ENCODE peak calls at places on chromosomes 16 and 17, in six cellular contexts. M is heart left ventricle, Z is lower lobe of right lung, L is aorta, W is small intestine, T is spleen. D is an unnamed sample. For H3K4me1 and H3K9me3, the result is how much of the 10 kb centered on the place peaks cover.

GRCh38 chr16:31061813-31062440 is 12.1 kb downstream of the ZNF668 start:
- DNase-seq in M (no peak), Z (peak), L (no peak), W (no peak), T (no peak), D (no peak)

GRCh38 chr17:21129023-21129681 is 2.4 kb downstream of the DHRS7B start:
- DNase-seq in M (peak), Z (no peak), L (no peak), W (peak), T (no peak), D (peak)

GRCh38 chr16:19139436-19140091 is 25.8 kb downstream of the ITPRIPL2 start:
- DNase-seq in M (no peak), Z (no peak), L (no peak), W (no peak), T (no peak), D (no peak)

GRCh38 chr17:50353600-50354195 is 7.8 kb downstream of the XYLT2 start:
- DNase-seq in M (no peak), Z (no peak), L (peak), W (no peak), T (no peak), D (no peak)

GRCh38 chr17:37450090-37450489 is 39.6 kb upstream of the DUSP14 start:
- DNase-seq in M (no peak), Z (no peak), L (no peak), W (no peak), T (no peak), D (no peak)

GRCh38 chr16:53782148-53782547 is 78.2 kb downstream of the FTO start:
- DNase-seq in M (no peak), Z (no peak), L (no peak), W (no peak), T (no peak), D (no peak)

GRCh38 chr17:55758171-55758570 is 7.3 kb downstream of the PCTP start:
- DNase-seq in M (no peak), Z (no peak), L (no peak), W (no peak), T (no peak), D (no peak)

GRCh38 chr16:89847056-89847929 is 19.0 kb downstream of the SPIRE2 start:
- DNase-seq in M (no peak), Z (no peak), L (no peak), W (peak), T (no peak), D (peak)

GRCh38 chr16:66878067-66878466 is 2.2 kb upstream of the PDP2 start:
- DNase-seq in M (no peak), Z (no peak), L (peak), W (no peak), T (no peak), D (no peak)

GRCh38 chr16:600781-601180 is 10.9 kb downstream of the RAB40C start:
- DNase-seq in M (peak), Z (no peak), L (no peak), W (peak), T (no peak), D (no peak)

GRCh38 chr17:64037802-64038201 is 17.4 kb upstream of the ICAM2 start:
- DNase-seq in M (no peak), Z (no peak), L (no peak), W (peak), T (no peak), D (no peak)

GRCh38 chr17:63547083-63547523 is 3.2 kb upstream of the DCAF7 start:
- DNase-seq in M (no peak), Z (no peak), L (no peak), W (no peak), T (no peak), D (no peak)

GRCh38 chr16:8330761-8331160 is 259.6 kb downstream of the TMEM114 start:
- DNase-seq in M (no peak), Z (no peak), L (no peak), W (no peak), T (no peak), D (no peak)

GRCh38 chr16:89422527-89422904 is 67.8 kb downstream of the ANKRD11 start:
- DNase-seq in M (no peak), Z (no peak), L (peak), W (no peak), T (no peak), D (peak)

GRCh38 chr17:32483451-32484019 is 3.3 kb upstream of the CDK5R1 start:
- DNase-seq in M (peak), Z (peak), L (peak), W (peak), T (peak), D (peak)

GRCh38 chr17:2406903-2407790 is 6.3 kb upstream of the MNT start:
- DNase-seq in M (peak), Z (peak), L (peak), W (peak), T (no peak), D (peak)

GRCh38 chr17:62857526-62857925 is 49.4 kb upstream of the MARCHF10 start:
- DNase-seq in M (no peak), Z (no peak), L (no peak), W (no peak), T (no peak), D (no peak)

GRCh38 chr16:84351630-84352029 is 16.7 kb upstream of the ATP2C2 start:
- DNase-seq in M (no peak), Z (no peak), L (peak), W (peak), T (no peak), D (peak)

GRCh38 chr16:31265329-31266245 is 5.8 kb downstream of the ITGAM start:
- DNase-seq in M (no peak), Z (no peak), L (peak), W (no peak), T (peak), D (peak)

GRCh38 chr17:57767561-57767960 is 22.5 kb upstream of the CCDC182 start:
- DNase-seq in M (no peak), Z (no peak), L (no peak), W (no peak), T (no peak), D (no peak)

GRCh38 chr17:64728041-64728695 is 66.1 kb upstream of the SMURF2 start:
- DNase-seq in M (no peak), Z (no peak), L (peak), W (no peak), T (no peak), D (no peak)

GRCh38 chr17:37430051-37430591 is 23.4 kb downstream of the TADA2A start:
- DNase-seq in M (no peak), Z (no peak), L (no peak), W (no peak), T (no peak), D (no peak)

GRCh38 chr16:49620158-49620867 is 235.6 kb downstream of the ZNF423 start:
- DNase-seq in M (peak), Z (no peak), L (peak), W (no peak), T (peak), D (peak)

GRCh38 chr17:35127751-35128514 is 6.5 kb downstream of the FNDC8 start:
- DNase-seq in M (peak), Z (no peak), L (no peak), W (no peak), T (no peak), D (no peak)

GRCh38 chr17:64554028-64554637 is 47.4 kb downstream of the CEP95 start:
- DNase-seq in M (no peak), Z (no peak), L (no peak), W (peak), T (no peak), D (no peak)

GRCh38 chr16:3838600-3839401 is 41.7 kb downstream of the CREBBP start:
- DNase-seq in M (no peak), Z (no peak), L (no peak), W (no peak), T (no peak), D (no peak)
- H3K4me1 ChIP-seq in M (under half), Z (under half), L (under half), W (under half), T (half or more), D (under half)

GRCh38 chr16:55566432-55567175 is at the start of gene CAPNS2:
- DNase-seq in M (no peak), Z (peak), L (no peak), W (no peak), T (no peak), D (no peak)

GRCh38 chr16:55568151-55568693 is 1.7 kb downstream of the CAPNS2 start:
- DNase-seq in M (no peak), Z (no peak), L (no peak), W (no peak), T (no peak), D (no peak)

GRCh38 chr16:55570159-55570558 is 3.7 kb downstream of the CAPNS2 start:
- DNase-seq in M (no peak), Z (no peak), L (no peak), W (no peak), T (no peak), D (no peak)

GRCh38 chr16:55569025-55569424 is 2.5 kb downstream of the CAPNS2 start:
- DNase-seq in M (no peak), Z (no peak), L (no peak), W (no peak), T (no peak), D (no peak)

DNA sequence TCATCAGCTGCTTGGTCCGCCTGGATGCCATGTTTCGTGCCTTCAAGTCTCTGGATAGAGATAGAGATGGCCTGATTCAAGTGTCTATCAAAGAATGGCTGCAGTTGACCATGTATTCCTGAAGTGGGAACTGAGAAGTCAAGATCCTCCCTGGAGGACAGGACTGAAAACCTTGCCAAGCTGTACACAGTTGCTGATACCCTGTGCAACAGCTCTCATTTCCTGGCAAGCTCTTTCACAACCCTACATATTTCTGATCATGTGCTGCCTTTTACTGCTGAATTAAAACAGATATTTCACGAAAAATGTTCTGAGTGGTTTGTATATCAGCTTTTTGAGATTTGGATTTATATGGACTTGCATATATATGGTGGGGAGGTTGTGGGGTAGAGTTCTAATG is 898 bp downstream of the CAPNS2 start:
- DNase-seq in M (no peak), Z (no peak), L (no peak), W (no peak), T (no peak), D (no peak)
- H3K9me3 ChIP-seq in M (under half), Z (under half), L (under half), W (under half), T (under half), D (under half)

DNA sequence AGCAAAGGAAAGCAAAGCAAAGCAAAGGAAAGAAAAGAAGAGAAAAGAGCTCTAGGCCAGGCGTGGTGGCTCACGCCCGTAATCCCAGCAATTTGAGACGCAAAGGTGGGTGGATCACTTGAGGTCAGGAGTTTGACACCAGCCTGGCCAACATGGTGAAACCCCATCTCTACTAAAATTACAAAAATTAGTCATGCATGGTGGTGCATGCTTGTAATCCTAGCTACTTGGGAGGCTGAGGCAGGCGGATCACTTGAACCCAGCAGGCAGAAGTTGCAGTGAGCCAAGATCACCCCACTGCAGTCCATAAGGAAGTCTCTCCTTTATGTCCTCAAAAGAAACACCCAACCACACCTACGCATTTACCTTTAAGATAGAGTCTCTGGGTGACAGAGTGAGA is 70.1 kb downstream of the ADAMTS18 start:
- DNase-seq in M (no peak), Z (no peak), L (no peak), W (no peak), T (no peak), D (no peak)
- H3K4me3 ChIP-seq in M (no peak), Z (no peak), L (no peak), W (no peak), T (no peak), D (no peak)

GRCh38 chr17:75693500-75694481 is 26.7 kb downstream of the SAP30BP start:
- DNase-seq in M (peak), Z (peak), L (peak), W (peak), T (peak), D (no peak)
- H3K4me1 ChIP-seq in M (under half), Z (half or more), L (under half), W (under half), T (half or more), D (under half)

GRCh38 chr16:35506018-35506897 is 2046.8 kb downstream of the TP53TG3F start:
- DNase-seq in M (no peak), Z (no peak), L (no peak), W (no peak), T (no peak), D (no peak)

GRCh38 chr16:35510701-35511100 is 2051.3 kb downstream of the TP53TG3F start:
- DNase-seq in M (no peak), Z (no peak), L (no peak), W (no peak), T (no peak), D (no peak)

GRCh38 chr16:35506898-35507194 is 2047.4 kb downstream of the TP53TG3F start:
- DNase-seq in M (no peak), Z (no peak), L (no peak), W (no peak), T (no peak), D (no peak)
- H3K9me3 ChIP-seq in M (under half), Z (under half), L (under half), W (under half), T (under half), D (half or more)

GRCh38 chr16:80466024-80466986 is 74.5 kb upstream of the DYNLRB2 start:
- DNase-seq in M (peak), Z (peak), L (peak), W (peak), T (peak), D (peak)
- H3K4me3 ChIP-seq in M (no peak), Z (no peak), L (no peak), W (no peak), T (no peak), D (no peak)

DNA sequence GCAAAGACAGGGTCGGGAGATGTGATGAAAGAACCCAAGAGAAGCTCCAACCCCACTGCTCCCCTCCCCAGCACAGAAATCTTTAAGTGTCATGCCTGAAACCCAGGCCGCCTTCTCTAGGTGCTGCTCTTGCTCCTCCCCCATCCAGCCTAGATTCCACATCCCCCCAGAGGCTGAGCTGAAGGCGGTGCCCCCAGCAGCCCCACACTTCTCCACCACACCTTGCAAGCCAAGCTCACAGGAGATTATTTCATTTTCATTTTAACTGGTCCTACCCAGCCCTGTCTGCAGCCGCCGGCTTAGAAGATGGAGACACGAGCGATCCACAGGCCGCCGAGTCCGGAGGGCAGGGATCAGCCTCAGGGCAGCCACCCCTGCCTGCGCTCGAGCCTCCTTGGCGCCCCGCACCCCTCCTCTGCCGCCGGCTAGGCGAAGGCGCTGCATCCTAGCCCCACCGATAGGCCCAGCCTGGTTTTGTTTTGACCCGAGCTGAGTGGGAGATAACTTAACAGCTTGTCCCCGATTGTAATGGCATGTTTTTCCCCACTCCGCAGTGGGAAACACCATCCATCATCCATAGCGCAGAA is 125.4 kb downstream of the RBFOX3 start:
- DNase-seq in M (no peak), Z (no peak), L (no peak), W (no peak), T (no peak), D (no peak)
- H3K4me1 ChIP-seq in M (under half), Z (under half), L (under half), W (under half), T (under half), D (under half)

GRCh38 chr17:22303096-22303495 is 610.8 kb downstream of the KCNJ18 start:
- DNase-seq in M (no peak), Z (no peak), L (no peak), W (no peak), T (no peak), D (no peak)

GRCh38 chr17:22300177-22300576 is 607.9 kb downstream of the KCNJ18 start:
- DNase-seq in M (no peak), Z (no peak), L (no peak), W (no peak), T (no peak), D (no peak)

GRCh38 chr17:22301353-22301745 is 609.0 kb downstream of the KCNJ18 start:
- DNase-seq in M (no peak), Z (no peak), L (no peak), W (no peak), T (no peak), D (no peak)

GRCh38 chr17:22303865-22304264 is 611.5 kb downstream of the KCNJ18 start:
- DNase-seq in M (no peak), Z (no peak), L (no peak), W (no peak), T (no peak), D (no peak)

GRCh38 chr17:22300731-22301352 is 608.5 kb downstream of the KCNJ18 start:
- DNase-seq in M (no peak), Z (no peak), L (no peak), W (no peak), T (no peak), D (no peak)
- H3K9me3 ChIP-seq in M (under half), Z (under half), L (under half), W (under half), T (under half), D (half or more)

GRCh38 chr17:39533891-39534290 is 72.6 kb downstream of the CDK12 start:
- DNase-seq in M (no peak), Z (no peak), L (no peak), W (no peak), T (no peak), D (no peak)
- H3K4me3 ChIP-seq in M (no peak), Z (no peak), L (no peak), W (no peak), T (no peak), D (no peak)

GRCh38 chr16:70696952-70697600 is 11.2 kb upstream of the MTSS2 start:
- DNase-seq in M (no peak), Z (peak), L (no peak), W (peak), T (peak), D (no peak)

GRCh38 chr16:70699696-70700095 is 13.8 kb upstream of the MTSS2 start:
- DNase-seq in M (no peak), Z (no peak), L (no peak), W (no peak), T (no peak), D (no peak)

GRCh38 chr16:70696368-70696767 is 10.5 kb upstream of the MTSS2 start:
- DNase-seq in M (no peak), Z (no peak), L (no peak), W (no peak), T (no peak), D (no peak)

GRCh38 chr16:70698901-70699300 is 13.0 kb upstream of the MTSS2 start:
- DNase-seq in M (no peak), Z (no peak), L (no peak), W (no peak), T (no peak), D (no peak)

GRCh38 chr16:70697601-70698170 is 11.8 kb upstream of the MTSS2 start:
- DNase-seq in M (no peak), Z (no peak), L (no peak), W (no peak), T (no peak), D (no peak)
- H3K4me1 ChIP-seq in M (half or more), Z (half or more), L (under half), W (under half), T (half or more), D (under half)